ENCODE peak calls at places on chromosomes 2 and 18, in four cellular contexts. J is GM12878, V is K562, Q is H1. M is an unnamed sample. For H3K4me1, the result is how much of the 10 kb centered on the place peaks cover.

GRCh38 chr2:124953921-124954320 is 928.8 kb downstream of the CNTNAP5 start:
- DNase-seq in J (no peak), V (no peak), Q (no peak), M (no peak)

GRCh38 chr2:135688002-135688401 is 53.7 kb upstream of the UBXN4 start:
- DNase-seq in J (peak), Q (no peak), V (no peak), M (peak)

GRCh38 chr2:24104110-24104650 is 19.0 kb downstream of the PFN4 start:
- DNase-seq in V (no peak), Q (no peak), J (no peak), M (no peak)

GRCh38 chr18:79625195-79625923 is 54.2 kb upstream of the CTDP1 start:
- DNase-seq in V (no peak), J (peak), Q (no peak), M (peak)

GRCh38 chr2:128291844-128292598 is 26.6 kb downstream of the HS6ST1 start:
- DNase-seq in J (no peak), V (no peak), Q (no peak), M (no peak)

GRCh38 chr2:169010633-169011460 is 20.3 kb downstream of the ABCB11 start:
- DNase-seq in J (no peak), Q (no peak), V (no peak), M (no peak)

GRCh38 chr2:101253013-101253712 is 477 bp downstream of the CNOT11 start:
- DNase-seq in J (no peak), Q (no peak), V (peak), M (peak)

GRCh38 chr2:75276093-75277055 is 77.1 kb upstream of the TACR1 start:
- DNase-seq in V (no peak), J (no peak), Q (no peak), M (peak)

GRCh38 chr2:156177654-156178053 is 154.9 kb downstream of the NR4A2 start:
- DNase-seq in J (no peak), V (no peak), Q (no peak), M (no peak)

GRCh38 chr2:124888431-124888830 is 863.3 kb downstream of the CNTNAP5 start:
- DNase-seq in Q (no peak), J (no peak), V (no peak), M (no peak)

GRCh38 chr2:20097889-20098714 is 46.7 kb upstream of the LAPTM4A start:
- DNase-seq in V (peak), J (peak), Q (peak), M (peak)

GRCh38 chr2:201320701-201321100 is 36.4 kb downstream of the FLACC1 start:
- DNase-seq in J (no peak), V (no peak), Q (no peak), M (no peak)

GRCh38 chr18:51908598-51908944 is 431.4 kb upstream of the DCC start:
- DNase-seq in Q (no peak), J (no peak), V (no peak), M (no peak)

GRCh38 chr2:241271641-241272297 is 43.7 kb downstream of the HDLBP start:
- DNase-seq in Q (peak), V (peak), J (no peak), M (peak)

GRCh38 chr18:3592864-3593263 is 142.9 kb downstream of the TGIF1 start:
- DNase-seq in Q (no peak), J (no peak), V (peak), M (no peak)

DNA sequence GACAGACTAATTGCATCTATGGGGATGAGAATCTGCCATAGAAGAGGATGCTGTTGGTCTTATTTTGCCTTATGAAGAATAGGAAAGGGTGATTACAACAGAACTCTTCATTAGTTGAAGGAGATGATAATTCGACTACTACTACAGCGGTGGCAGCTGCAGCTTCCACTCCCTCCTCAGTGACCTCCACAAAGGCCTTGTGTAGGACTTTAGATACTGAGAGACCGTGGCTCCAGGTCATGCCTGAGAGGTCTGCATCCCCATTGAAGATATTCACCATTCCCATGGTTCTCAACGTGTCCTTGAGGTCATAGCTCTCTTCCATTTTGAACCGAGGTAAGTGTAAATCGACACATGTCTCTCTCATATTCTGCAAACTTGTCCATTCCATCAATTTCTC is 6.4 kb downstream of the SERPINB4 start:
- DNase-seq in V (no peak), J (no peak), Q (no peak), M (no peak)
- H3K4me1 ChIP-seq in V (under half), J (under half), Q (under half), M (under half)

GRCh38 chr2:121599963-121600651 is 49.2 kb downstream of the CLASP1 start:
- DNase-seq in J (peak), Q (no peak), V (no peak), M (peak)

GRCh38 chr2:121595012-121595891 is 54.0 kb downstream of the CLASP1 start:
- DNase-seq in V (peak), Q (no peak), J (no peak), M (no peak)

GRCh38 chr2:121598087-121598486 is 51.2 kb downstream of the CLASP1 start:
- DNase-seq in Q (no peak), V (no peak), J (no peak), M (no peak)

GRCh38 chr2:121591199-121591598 is 58.1 kb downstream of the CLASP1 start:
- DNase-seq in J (no peak), Q (no peak), V (no peak), M (no peak)

GRCh38 chr2:121596221-121597080 is 52.8 kb downstream of the CLASP1 start:
- DNase-seq in Q (no peak), J (peak), V (peak), M (peak)
- TF ChIP-seq CHD1 in Q (no peak), J (no peak), V (peak), M (no peak)

GRCh38 chr2:109129921-109130725 is 1.1 kb downstream of the SH3RF3 start:
- DNase-seq in J (no peak), Q (peak), V (no peak), M (peak)

GRCh38 chr2:109127556-109127955 is 1.4 kb upstream of the SH3RF3 start:
- DNase-seq in V (no peak), Q (no peak), J (no peak), M (no peak)

GRCh38 chr2:109128048-109128465 is 948 bp upstream of the SH3RF3 start:
- DNase-seq in V (peak), J (no peak), Q (peak), M (peak)

GRCh38 chr2:109129356-109129920 is 433 bp downstream of the SH3RF3 start:
- DNase-seq in Q (peak), J (no peak), V (no peak), M (no peak)

GRCh38 chr2:109128466-109129355 is at the start of gene SH3RF3:
- DNase-seq in J (no peak), Q (peak), V (no peak), M (peak)
- H3K4me1 ChIP-seq in J (under half), Q (under half), V (under half), M (under half)

GRCh38 chr2:106144621-106145331 is 49.3 kb downstream of the UXS1 start:
- DNase-seq in J (no peak), V (no peak), Q (no peak), M (no peak)
- TF ChIP-seq CHD1 in J (no peak), V (no peak), Q (no peak), M (no peak)

DNA sequence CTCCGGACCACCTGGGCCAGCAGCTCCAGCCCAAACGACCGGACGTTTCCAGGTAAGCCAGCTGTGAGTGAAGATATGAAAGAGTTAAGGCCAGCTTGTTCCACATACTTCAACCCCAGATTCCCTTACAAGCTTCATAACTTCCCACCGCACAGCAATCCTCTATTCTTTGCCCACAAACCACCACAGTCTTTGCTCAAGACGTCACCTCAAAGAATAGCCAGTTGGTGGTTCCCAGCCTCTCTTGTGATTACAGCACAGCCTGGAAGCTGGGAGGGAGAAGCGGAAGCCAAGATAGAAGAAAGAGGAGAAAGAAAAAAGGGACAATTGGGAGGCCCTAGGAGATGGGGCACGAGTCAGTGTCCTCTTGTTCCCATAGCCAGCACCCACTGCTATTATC is 70.6 kb downstream of the NRP2 start:
- DNase-seq in V (no peak), Q (no peak), J (no peak), M (no peak)
- H3K4me1 ChIP-seq in V (under half), Q (under half), J (under half), M (under half)

M was measured in IMR-90.